ENCODE peak calls at places on chromosomes 6 and 20, in six cellular contexts. H, T, Y, X, R and D are unnamed samples.

GRCh38 chr6:21999012-21999528 is 297.8 kb downstream of the PRL start:
- DNase-seq in H (no peak), T (no peak), Y (no peak), X (no peak), R (no peak), D (no peak)

GRCh38 chr6:43105538-43106218 is 29.6 kb downstream of the PTK7 start:
- DNase-seq in H (no peak), T (no peak), Y (peak; percentile 37), X (no peak), R (no peak), D (no peak)

GRCh38 chr20:31966991-31967655 is 828 bp upstream of the XKR7 start:
- DNase-seq in H (no peak), T (no peak), Y (no peak), X (no peak), R (no peak), D (no peak)

GRCh38 chr20:17661121-17661744 is 20.8 kb downstream of the RRBP1 start:
- DNase-seq in H (no peak), T (no peak), Y (no peak), X (no peak), R (no peak), D (peak; percentile 84)

GRCh38 chr6:4775591-4776492 is at the start of gene CDYL:
- DNase-seq in H (no peak), T (peak; percentile 89), Y (peak; percentile 76), X (peak; percentile 89), R (peak; percentile 89), D (peak; percentile 85)

GRCh38 chr6:75230484-75231325 is 12.9 kb downstream of the COX7A2 start:
- DNase-seq in H (no peak), T (no peak), Y (no peak), X (no peak), R (peak; percentile 33), D (peak; percentile 38)

GRCh38 chr6:43860285-43860684 is 90.3 kb downstream of the VEGFA start:
- DNase-seq in H (no peak), T (no peak), Y (no peak), X (no peak), R (no peak), D (no peak)

GRCh38 chr6:134340574-134340973 is 22.7 kb upstream of the SGK1 start:
- DNase-seq in H (no peak), T (no peak), Y (no peak), X (no peak), R (no peak), D (no peak)

GRCh38 chr20:8523684-8524083 is 391.6 kb downstream of the PLCB1 start:
- DNase-seq in H (no peak), T (no peak), Y (no peak), X (no peak), R (no peak), D (peak; percentile 25)

GRCh38 chr6:153947817-153948447 is 91.1 kb upstream of the OPRM1 start:
- DNase-seq in H (no peak), T (no peak), Y (peak; percentile 8), X (no peak), R (peak; percentile 46), D (peak; percentile 38)

GRCh38 chr6:98579941-98580340 is 254.4 kb upstream of the POU3F2 start:
- DNase-seq in H (no peak), T (no peak), Y (no peak), X (no peak), R (no peak), D (no peak)

GRCh38 chr6:44058617-44059358 is 68.5 kb downstream of the MRPL14 start:
- DNase-seq in H (peak; percentile 99), T (no peak), Y (no peak), X (peak; percentile 91), R (no peak), D (peak; percentile 28)

GRCh38 chr6:113050010-113050893 is 703.1 kb downstream of the RFPL4B start:
- DNase-seq in H (no peak), T (no peak), Y (no peak), X (no peak), R (no peak), D (no peak)

GRCh38 chr6:53233309-53233708 is 84.7 kb upstream of the GCM1 start:
- DNase-seq in H (no peak), T (no peak), Y (no peak), X (no peak), R (no peak), D (no peak)

GRCh38 chr20:24842591-24843442 is 106.3 kb upstream of the CST7 start:
- DNase-seq in H (no peak), T (no peak), Y (no peak), X (no peak), R (no peak), D (no peak)

GRCh38 chr20:58722877-58723627 is 30.5 kb downstream of the NPEPL1 start:
- DNase-seq in H (no peak), T (no peak), Y (no peak), X (no peak), R (no peak), D (no peak)

GRCh38 chr6:112929661-112930060 is 582.5 kb downstream of the RFPL4B start:
- DNase-seq in H (no peak), T (no peak), Y (no peak), X (no peak), R (no peak), D (no peak)

GRCh38 chr6:134310206-134310605 is 7.7 kb downstream of the SGK1 start:
- DNase-seq in H (no peak), T (no peak), Y (no peak), X (no peak), R (no peak), D (no peak)

GRCh38 chr6:41022294-41022693 is 16.7 kb downstream of the UNC5CL start:
- DNase-seq in H (peak; percentile 37), T (no peak), Y (no peak), X (no peak), R (no peak), D (no peak)

GRCh38 chr6:127951172-127951995 is 50.5 kb upstream of the THEMIS start:
- DNase-seq in H (no peak), T (no peak), Y (no peak), X (no peak), R (no peak), D (peak; percentile 48)

GRCh38 chr6:5827061-5828037 is 179.4 kb downstream of the NRN1 start:
- DNase-seq in H (no peak), T (no peak), Y (no peak), X (no peak), R (no peak), D (no peak)

GRCh38 chr6:137875606-137876005 is 8.5 kb downstream of the TNFAIP3 start:
- DNase-seq in H (no peak), T (no peak), Y (no peak), X (no peak), R (no peak), D (no peak)

GRCh38 chr20:58650181-58650775 is 805 bp upstream of the STX16 start:
- DNase-seq in H (no peak), T (no peak), Y (peak; percentile 71), X (peak; percentile 40), R (peak; percentile 40), D (peak; percentile 10)

GRCh38 chr20:54061106-54061881 is 9.1 kb downstream of the BCAS1 start:
- DNase-seq in H (no peak), T (no peak), Y (no peak), X (no peak), R (no peak), D (no peak)

GRCh38 chr6:22078802-22079545 is 217.9 kb downstream of the PRL start:
- DNase-seq in H (no peak), T (no peak), Y (no peak), X (no peak), R (no peak), D (no peak)

GRCh38 chr20:21020656-21021004 is 85.5 kb downstream of the LINC00237 start:
- DNase-seq in H (no peak), T (no peak), Y (no peak), X (peak; percentile 21), R (no peak), D (no peak)

GRCh38 chr6:5713519-5713918 is 293.2 kb downstream of the NRN1 start:
- DNase-seq in H (no peak), T (no peak), Y (no peak), X (no peak), R (no peak), D (peak; percentile 15)

GRCh38 chr6:158687507-158687906 is 37.7 kb downstream of the SYTL3 start:
- DNase-seq in H (no peak), T (no peak), Y (no peak), X (no peak), R (no peak), D (no peak)
- H3K4me3 ChIP-seq in H (no peak overlapping the region), T (no peak overlapping the region), Y (no peak overlapping the region), X (no peak overlapping the region), R (no peak overlapping the region), D (no peak overlapping the region)

DNA sequence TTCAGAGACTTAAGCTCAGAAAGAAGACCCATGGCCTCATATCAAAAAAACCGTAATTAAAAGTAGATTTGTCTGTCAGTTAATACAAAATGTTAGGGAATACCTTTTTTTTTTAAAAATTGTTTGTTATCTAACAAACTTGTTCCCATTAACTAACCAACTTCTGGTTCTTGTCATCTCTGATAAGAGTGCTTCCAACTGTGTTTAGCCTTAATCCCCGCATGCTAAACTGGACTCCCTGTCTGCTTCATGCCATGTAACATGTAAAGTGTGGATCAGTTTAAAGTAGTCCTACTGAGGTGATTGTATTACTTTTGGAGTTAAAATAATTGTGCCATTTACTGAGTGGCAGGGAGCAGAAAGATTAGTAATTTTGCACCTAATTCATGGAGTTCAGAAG is 6.3 kb downstream of the JARID2 start:
- DNase-seq in H (no peak), T (no peak), Y (no peak), X (no peak), R (no peak), D (no peak)
- H3K4me3 ChIP-seq in H (no peak overlapping the region), T (no peak overlapping the region), Y (no peak overlapping the region), X (no peak overlapping the region), R (no peak overlapping the region), D (no peak overlapping the region)

DNA sequence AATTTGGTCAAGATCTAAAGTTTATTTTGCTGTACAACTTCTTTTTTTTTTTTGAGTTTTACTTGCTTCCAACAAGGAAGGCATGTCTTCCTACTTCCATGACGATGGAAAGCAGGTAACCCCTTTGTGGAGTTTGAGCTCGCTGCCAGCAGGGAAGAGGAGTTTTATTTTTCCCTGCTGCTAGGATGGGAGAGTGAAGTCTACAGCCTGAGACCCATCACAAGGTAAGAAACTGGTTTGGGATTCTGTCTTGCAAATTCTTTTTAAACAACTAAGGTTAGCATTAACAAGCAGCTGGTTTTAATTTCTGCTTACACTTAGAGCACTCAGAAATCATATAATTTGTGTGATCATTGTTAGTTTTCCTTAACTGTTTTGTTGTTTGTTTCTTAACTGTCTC is 108.0 kb upstream of the MAP3K4 start:
- DNase-seq in H (no peak), T (no peak), Y (no peak), X (no peak), R (no peak), D (no peak)
- H3K4me3 ChIP-seq in H (no peak overlapping the region), T (no peak overlapping the region), Y (no peak overlapping the region), X (no peak overlapping the region), R (no peak overlapping the region), D (no peak overlapping the region)

DNA sequence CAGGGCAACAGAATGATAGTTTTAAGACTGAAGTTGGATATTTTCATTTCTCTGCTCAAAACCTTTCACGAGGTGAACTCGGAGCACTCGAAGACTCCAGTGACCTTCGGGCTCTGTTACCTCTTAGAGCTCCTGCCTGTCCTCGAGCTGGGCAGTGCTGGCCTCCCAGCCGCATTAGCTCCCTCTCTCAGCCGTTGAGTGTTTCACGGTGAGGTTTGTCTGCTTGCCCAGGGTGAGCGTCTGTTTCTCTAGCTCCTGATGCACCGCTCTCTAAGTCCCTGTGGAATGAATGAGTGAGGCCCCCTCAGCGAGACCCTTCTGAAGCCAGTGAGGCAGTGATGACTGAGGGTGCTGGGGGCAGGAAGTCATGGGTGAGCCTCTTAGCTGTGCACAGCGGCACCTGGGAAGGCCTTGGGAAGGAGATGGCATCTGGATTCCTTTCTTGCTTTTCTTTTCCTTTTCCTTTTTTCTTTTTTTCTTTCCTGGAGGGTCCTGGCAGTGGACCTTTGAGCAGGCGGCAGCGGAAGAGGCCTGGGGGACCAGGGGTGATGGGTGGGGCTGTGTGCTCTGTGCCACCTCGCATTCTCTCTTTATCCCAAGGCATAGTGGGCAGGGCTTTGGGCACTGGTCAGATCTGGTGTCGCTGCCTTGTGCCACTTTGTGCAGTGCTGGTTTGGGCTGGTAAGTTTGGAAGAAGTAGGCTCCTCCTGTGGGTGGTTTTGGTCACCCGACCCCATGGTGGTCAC is 2.2 kb downstream of the PSMG4 start:
- DNase-seq in H (no peak), T (no peak), Y (no peak), X (no peak), R (no peak), D (peak; percentile 32)
- H3K4me3 ChIP-seq in H (no peak overlapping the region), T (no peak overlapping the region), Y (peak overlapping the region; percentile 11), X (no peak overlapping the region), R (no peak overlapping the region), D (peak overlapping the region; percentile 29)